ENCODE peak calls at places on chromosomes 1 and 21, in four cellular contexts. B, P, G and S are unnamed samples. For H3K4me1 and H3K27me3, the result is how much of the 10 kb centered on the place peaks cover.

GRCh38 chr1:84374991-84375838 is 23.1 kb upstream of the DNASE2B start:
- DNase-seq in B (peak), P (no peak), G (no peak), S (no peak)

GRCh38 chr1:41689596-41689995 is 205.1 kb upstream of the EDN2 start:
- DNase-seq in P (no peak), B (no peak), G (no peak), S (peak)

GRCh38 chr1:77824083-77824482 is 44.6 kb downstream of the MIGA1 start:
- DNase-seq in B (no peak), P (no peak), G (no peak), S (no peak)

GRCh38 chr1:178374016-178374415 is 122.7 kb downstream of the CLEC20A start:
- DNase-seq in G (no peak), B (no peak), P (no peak), S (no peak)

GRCh38 chr1:204902674-204903073 is 32.0 kb downstream of the NFASC start:
- DNase-seq in P (no peak), B (no peak), G (no peak), S (no peak)

GRCh38 chr21:26042181-26042876 is 128.2 kb downstream of the APP start:
- DNase-seq in G (no peak), P (no peak), B (no peak), S (no peak)

GRCh38 chr1:168991667-168992475 is 114.6 kb upstream of the ATP1B1 start:
- DNase-seq in B (no peak), P (no peak), G (no peak), S (no peak)

GRCh38 chr1:6316240-6317100 is 55.6 kb upstream of the GPR153 start:
- DNase-seq in P (no peak), B (peak), G (no peak), S (no peak)

GRCh38 chr1:64470670-64471217 is 815 bp downstream of the CACHD1 start:
- DNase-seq in G (peak), B (peak), P (no peak), S (peak)

GRCh38 chr1:115214098-115214497 is 124.0 kb downstream of the NGF start:
- DNase-seq in P (no peak), G (no peak), B (no peak), S (no peak)

GRCh38 chr1:230684146-230684545 is 29.8 kb downstream of the AGT start:
- DNase-seq in P (no peak), B (no peak), G (no peak), S (no peak)

GRCh38 chr1:39098569-39099250 is 72.6 kb downstream of the NDUFS5 start:
- DNase-seq in B (peak), P (no peak), G (peak), S (peak)

GRCh38 chr1:20587639-20588017 is 1.3 kb upstream of the CDA start:
- DNase-seq in G (no peak), P (no peak), B (peak), S (no peak)

GRCh38 chr1:229031491-229032341 is 239.2 kb upstream of the RAB4A start:
- DNase-seq in P (no peak), G (no peak), B (no peak), S (no peak)

GRCh38 chr21:25837545-25838263 is 102.9 kb downstream of the GABPA start:
- DNase-seq in P (no peak), B (no peak), G (no peak), S (no peak)

GRCh38 chr1:198919667-198920398 is 281.0 kb downstream of the PTPRC start:
- DNase-seq in P (no peak), B (no peak), G (no peak), S (no peak)

GRCh38 chr1:21891621-21892479 is 45.3 kb downstream of the HSPG2 start:
- DNase-seq in P (no peak), G (no peak), B (no peak), S (no peak)

DNA sequence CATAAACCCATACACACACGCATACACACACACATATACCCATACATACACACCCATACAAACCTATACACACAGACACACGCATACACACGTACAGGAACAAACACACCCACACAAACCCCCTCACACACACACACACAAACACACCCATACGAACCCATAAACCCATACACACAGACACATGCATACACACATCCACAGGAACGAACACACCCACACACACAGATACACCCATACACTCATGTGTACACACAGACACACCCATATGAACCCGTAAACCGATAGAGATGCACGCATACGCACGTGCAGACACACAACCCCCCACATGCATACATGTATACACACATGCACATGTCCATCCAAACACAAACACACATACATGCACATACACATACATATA is 9.5 kb downstream of the WNT9A start:
- DNase-seq in G (peak), B (no peak), P (no peak), S (peak)
- H3K4me1 ChIP-seq in G (under half), B (under half), P (under half), S (under half)

DNA sequence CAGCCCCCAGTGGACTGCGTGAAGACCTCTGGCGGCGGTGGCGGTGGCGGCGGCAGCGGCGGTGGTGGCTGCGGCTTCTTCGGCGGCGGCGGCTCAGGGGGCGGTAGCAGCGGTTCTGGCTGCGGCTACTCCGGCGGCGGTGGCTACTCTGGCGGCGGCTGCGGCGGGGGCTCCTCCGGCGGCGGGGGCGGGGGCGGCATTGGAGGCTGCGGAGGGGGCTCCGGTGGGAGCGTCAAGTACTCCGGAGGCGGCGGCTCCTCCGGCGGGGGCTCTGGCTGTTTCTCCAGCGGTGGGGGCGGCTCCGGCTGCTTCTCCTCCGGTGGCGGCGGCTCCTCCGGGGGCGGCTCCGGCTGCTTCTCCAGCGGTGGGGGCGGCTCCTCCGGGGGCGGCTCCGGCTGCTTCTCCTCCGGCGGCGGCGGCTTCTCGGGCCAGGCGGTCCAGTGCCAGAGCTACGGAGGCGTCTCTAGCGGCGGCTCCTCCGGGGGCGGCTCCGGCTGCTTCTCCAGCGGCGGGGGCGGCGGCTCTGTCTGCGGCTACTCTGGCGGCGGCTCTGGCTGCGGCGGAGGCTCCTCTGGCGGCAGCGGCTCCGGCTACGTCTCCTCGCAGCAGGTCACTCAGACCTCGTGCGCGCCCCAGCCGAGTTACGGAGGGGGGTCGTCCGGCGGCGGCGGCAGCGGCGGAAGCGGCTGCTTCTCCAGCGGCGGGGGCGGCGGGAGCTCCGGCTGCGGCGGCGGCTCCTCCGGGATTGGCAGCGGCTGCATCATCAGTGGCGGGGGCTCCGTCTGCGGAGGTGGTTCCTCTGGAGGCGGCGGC is 1.7 kb downstream of the LORICRIN start:
- DNase-seq in G (no peak), P (no peak), B (peak), S (peak)
- H3K27me3 ChIP-seq in G (under half), P (under half), B (under half), S (under half)

GRCh38 chr1:89286549-89287181 is 14.0 kb upstream of the GBP5 start:
- DNase-seq in G (no peak), P (no peak), B (no peak), S (no peak)
- H3K27ac ChIP-seq in G (peak), P (no peak), B (peak), S (peak)

GRCh38 chr1:100415217-100415778 is 63.0 kb downstream of the CDC14A start:
- DNase-seq in P (no peak), G (no peak), B (no peak), S (no peak)

GRCh38 chr1:100414693-100415092 is 62.4 kb downstream of the CDC14A start:
- DNase-seq in B (no peak), G (no peak), P (no peak), S (no peak)

GRCh38 chr1:100411574-100411973 is 59.3 kb downstream of the CDC14A start:
- DNase-seq in P (no peak), B (no peak), G (no peak), S (no peak)

GRCh38 chr1:100411019-100411418 is 58.7 kb downstream of the CDC14A start:
- DNase-seq in B (no peak), P (no peak), G (no peak), S (no peak)

DNA sequence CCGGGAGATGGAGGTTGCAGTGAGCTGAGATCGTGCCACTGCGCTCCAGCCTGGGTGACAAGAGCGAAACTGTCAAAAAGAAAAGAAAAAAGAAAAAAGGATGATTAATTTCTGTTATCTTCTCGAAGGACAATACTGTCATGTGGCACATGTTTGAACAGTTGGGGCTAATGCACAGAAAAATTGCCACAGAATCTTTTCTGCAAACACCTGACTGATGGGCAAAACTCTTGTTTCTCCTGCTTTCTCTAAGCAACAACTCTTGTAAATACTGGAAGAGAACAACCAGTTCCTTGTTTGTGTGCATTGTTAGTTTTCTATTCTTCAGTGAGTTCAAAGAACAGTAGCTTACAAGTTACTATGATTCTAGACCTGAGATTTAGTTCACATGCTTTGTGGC is 60.7 kb downstream of the CDC14A start:
- DNase-seq in B (no peak), G (no peak), P (no peak), S (no peak)
- H3K4me1 ChIP-seq in B (under half), G (under half), P (under half), S (under half)

GRCh38 chr1:218525451-218526197 is 180.5 kb downstream of the TGFB2 start:
- DNase-seq in P (no peak), B (no peak), G (no peak), S (no peak)
- H3K27me3 ChIP-seq in P (under half), B (under half), G (under half), S (under half)